ENCODE peak calls at places on chromosomes 4 and X, in five cellular contexts. V is tibial nerve, O is RWPE1, U is upper lobe of right lung, J is OCI-LY7. Y is an unnamed sample.
A peak's percentile ranks its signal among the peaks of the same experiment; 100 is the strongest.

GRCh38 chr4:66688674-66689073 is 856.6 kb downstream of the CENPC start:
- DNase-seq in J (peak; percentile 30), U (no peak), V (no peak), O (peak; percentile 17), Y (peak; percentile 11)

GRCh38 chrX:10457092-10457491 is 163.3 kb downstream of the MID1 start:
- DNase-seq in V (no peak), O (no peak), U (no peak), J (no peak), Y (no peak)

GRCh38 chrX:41302293-41302868 is 31.6 kb upstream of the DDX3X start:
- DNase-seq in V (no peak), O (no peak), J (no peak), U (no peak), Y (no peak)

GRCh38 chrX:154530286-154530685 is 14.3 kb upstream of the FAM3A start:
- DNase-seq in O (no peak), V (no peak), U (no peak), J (no peak), Y (no peak)

GRCh38 chrX:19204623-19205022 is 82.4 kb upstream of the ADGRG2 start:
- DNase-seq in J (no peak), U (no peak), V (no peak), O (no peak), Y (no peak)

GRCh38 chr4:123327846-123328447 is 68.6 kb upstream of the SPRY1 start:
- DNase-seq in U (no peak), V (no peak), O (no peak), J (no peak), Y (no peak)

GRCh38 chr4:165294907-165295306 is 32.6 kb upstream of the MSMO1 start:
- DNase-seq in U (no peak), O (no peak), V (no peak), J (peak; percentile 77), Y (no peak)

GRCh38 chrX:41677661-41678060 is 11.1 kb upstream of the GPR34 start:
- DNase-seq in J (no peak), V (no peak), U (no peak), O (no peak), Y (no peak)

GRCh38 chrX:134636859-134637258 is 21.4 kb downstream of the PLAC1 start:
- DNase-seq in U (no peak), J (no peak), V (no peak), O (no peak), Y (no peak)

GRCh38 chrX:136148391-136148790 is 1.1 kb downstream of the FHL1 start:
- DNase-seq in J (no peak), O (no peak), U (no peak), V (no peak), Y (no peak)

GRCh38 chrX:51614353-51614752 is 4.4 kb downstream of the CENPVL3 start:
- DNase-seq in J (peak; percentile 51), O (peak; percentile 13), V (no peak), U (no peak), Y (peak; percentile 39)

GRCh38 chr4:168562021-168562691 is 65.3 kb downstream of the PALLD start:
- DNase-seq in J (no peak), O (peak; percentile 52), V (no peak), U (no peak), Y (no peak)

GRCh38 chr4:174318829-174319764 is 35.4 kb downstream of the CEP44 start:
- DNase-seq in J (peak; percentile 50), O (no peak), U (no peak), V (no peak), Y (peak; percentile 48)

GRCh38 chr4:81404294-81404693 is 67.4 kb downstream of the RASGEF1B start:
- DNase-seq in O (no peak), J (no peak), U (no peak), V (no peak), Y (no peak)

GRCh38 chr4:154004450-154004849 is 215.6 kb upstream of the SFRP2 start:
- DNase-seq in O (no peak), U (no peak), V (peak; percentile 54), J (no peak), Y (no peak)

GRCh38 chr4:118173126-118173525 is 138.8 kb downstream of the NDST3 start:
- DNase-seq in U (no peak), V (no peak), J (no peak), O (no peak), Y (peak; percentile 14)

GRCh38 chr4:110106946-110107325 is 91.5 kb downstream of the ELOVL6 start:
- DNase-seq in U (no peak), V (no peak), J (no peak), O (peak; percentile 30), Y (no peak)

GRCh38 chr4:153212755-153213154 is 8.5 kb downstream of the TRIM2 start:
- DNase-seq in V (no peak), J (no peak), O (no peak), U (no peak), Y (no peak)

GRCh38 chr4:15778191-15778741 is at the start of gene CD38:
- DNase-seq in O (no peak), V (no peak), U (peak; percentile 69), J (peak; percentile 94), Y (peak; percentile 88)

GRCh38 chrX:119984652-119985051 is 41.1 kb upstream of the NKAP start:
- DNase-seq in V (no peak), U (no peak), O (no peak), J (no peak), Y (no peak)

GRCh38 chr4:16289872-16290554 is 63.7 kb upstream of the TAPT1 start:
- DNase-seq in U (no peak), V (peak; percentile 44), J (peak; percentile 36), O (peak; percentile 21), Y (peak; percentile 58)

GRCh38 chr4:39319678-39320077 is 46.5 kb downstream of the RFC1 start:
- DNase-seq in O (peak; percentile 91), J (no peak), U (no peak), V (no peak), Y (peak; percentile 20)

GRCh38 chr4:68272860-68273259 is 27.4 kb upstream of the TMPRSS11B start:
- DNase-seq in O (no peak), U (no peak), J (no peak), V (no peak), Y (no peak)

GRCh38 chr4:111639876-111640275 is 505.4 kb upstream of the FAM241A start:
- DNase-seq in J (no peak), V (no peak), O (peak; percentile 19), U (no peak), Y (no peak)

GRCh38 chrX:71111141-71111843 is at the start of gene IL2RG:
- DNase-seq in O (no peak), V (no peak), J (peak; percentile 84), U (no peak), Y (peak; percentile 87)

GRCh38 chr4:52173470-52174055 is 122.5 kb downstream of the SPATA18 start:
- DNase-seq in U (no peak), O (no peak), J (no peak), V (peak; percentile 50), Y (no peak)

GRCh38 chr4:145278341-145279121 is 98.1 kb upstream of the OTUD4 start:
- DNase-seq in O (peak; percentile 8), U (no peak), J (no peak), V (no peak), Y (no peak)

GRCh38 chr4:105343523-105343931 is 130.3 kb downstream of the PPA2 start:
- DNase-seq in O (no peak), J (no peak), U (no peak), V (no peak), Y (no peak)

GRCh38 chr4:16278178-16278577 is 51.9 kb upstream of the TAPT1 start:
- DNase-seq in V (no peak), J (no peak), O (no peak), U (no peak), Y (peak; percentile 25)

GRCh38 chr4:108868606-108869227 is 105.9 kb upstream of the ETNPPL start:
- DNase-seq in J (no peak), U (no peak), V (no peak), O (no peak), Y (no peak)